ENCODE peak calls at places on chromosomes 1 and 21, in six cellular contexts. G is colonic mucosa, V is GM23248, E is ascending aorta, P is ovary, K is neural progenitor cell. A is an unnamed sample. For H3K27me3 and H3K4me1, the result is how much of the 10 kb centered on the place peaks cover.

GRCh38 chr1:28370220-28371010 is 875 bp downstream of the PHACTR4 start:
- DNase-seq in G (peak), V (peak), E (no peak), P (no peak), K (peak), A (no peak)

GRCh38 chr1:47934243-47934805 is 62.9 kb downstream of the TRABD2B start:
- DNase-seq in G (peak), V (peak), E (no peak), P (no peak), K (peak), A (peak)

GRCh38 chr1:66375125-66375524 is 158.8 kb upstream of the SGIP1 start:
- DNase-seq in G (no peak), V (peak), E (no peak), P (no peak), K (no peak), A (no peak)

GRCh38 chr1:209890606-209891330 is 47.2 kb upstream of the SYT14 start:
- DNase-seq in G (no peak), V (peak), E (no peak), P (no peak), K (no peak), A (no peak)

GRCh38 chr1:50976890-50977574 is 7.0 kb downstream of the CDKN2C start:
- DNase-seq in G (peak), V (peak), E (no peak), P (peak), K (peak), A (peak)

GRCh38 chr1:23581219-23581618 is 21.9 kb upstream of the ID3 start:
- DNase-seq in G (no peak), V (no peak), E (no peak), P (peak), K (no peak), A (peak)

GRCh38 chr1:39690943-39691382 is 270 bp downstream of the HPCAL4 start:
- DNase-seq in G (no peak), V (no peak), E (no peak), P (no peak), K (no peak), A (no peak)

GRCh38 chr1:48013270-48013669 is 16.1 kb upstream of the TRABD2B start:
- DNase-seq in G (no peak), V (no peak), E (no peak), P (no peak), K (no peak), A (no peak)

GRCh38 chr1:89938171-89939055 is 56.5 kb upstream of the ZNF326 start:
- DNase-seq in G (no peak), V (peak), E (no peak), P (no peak), K (no peak), A (no peak)

GRCh38 chr21:42162831-42163510 is 56.0 kb upstream of the ABCG1 start:
- DNase-seq in G (no peak), V (peak), E (no peak), P (no peak), K (no peak), A (no peak)

GRCh38 chr1:40301066-40301465 is 16.0 kb downstream of the COL9A2 start:
- DNase-seq in G (no peak), V (no peak), E (no peak), P (no peak), K (no peak), A (no peak)

GRCh38 chr1:173270243-173270642 is 63.1 kb upstream of the TNFSF4 start:
- DNase-seq in G (no peak), V (no peak), E (no peak), P (no peak), K (no peak), A (no peak)

GRCh38 chr1:23533288-23534130 is 2.5 kb upstream of the E2F2 start:
- DNase-seq in G (no peak), V (no peak), E (no peak), P (no peak), K (no peak), A (no peak)

GRCh38 chr21:36784942-36785341 is 86.0 kb downstream of the SIM2 start:
- DNase-seq in G (no peak), V (no peak), E (no peak), P (no peak), K (peak), A (peak)

GRCh38 chr1:204493882-204494280 is 724 bp downstream of the PIK3C2B start:
- DNase-seq in G (peak), V (peak), E (no peak), P (peak), K (peak), A (peak)

GRCh38 chr1:222734740-222735139 is 2.3 kb upstream of the FAM177B start:
- DNase-seq in G (no peak), V (no peak), E (no peak), P (no peak), K (no peak), A (no peak)

GRCh38 chr1:191888996-191889622 is 269.2 kb upstream of the RGS18 start:
- DNase-seq in G (no peak), V (no peak), E (no peak), P (peak), K (no peak), A (no peak)

GRCh38 chr1:246793331-246793890 is 69.2 kb downstream of the SCCPDH start:
- DNase-seq in G (no peak), V (no peak), E (no peak), P (no peak), K (no peak), A (no peak)
- H3K27me3 ChIP-seq in G (under half), V (under half), E (under half), P (under half), K (under half), A (under half)

GRCh38 chr1:207022996-207023679 is 9.4 kb downstream of the C1orf116 start:
- DNase-seq in G (no peak), V (no peak), E (no peak), P (no peak), K (no peak), A (no peak)
- H3K27ac ChIP-seq in G (no peak), V (no peak), E (no peak), P (no peak), K (no peak), A (no peak)

DNA sequence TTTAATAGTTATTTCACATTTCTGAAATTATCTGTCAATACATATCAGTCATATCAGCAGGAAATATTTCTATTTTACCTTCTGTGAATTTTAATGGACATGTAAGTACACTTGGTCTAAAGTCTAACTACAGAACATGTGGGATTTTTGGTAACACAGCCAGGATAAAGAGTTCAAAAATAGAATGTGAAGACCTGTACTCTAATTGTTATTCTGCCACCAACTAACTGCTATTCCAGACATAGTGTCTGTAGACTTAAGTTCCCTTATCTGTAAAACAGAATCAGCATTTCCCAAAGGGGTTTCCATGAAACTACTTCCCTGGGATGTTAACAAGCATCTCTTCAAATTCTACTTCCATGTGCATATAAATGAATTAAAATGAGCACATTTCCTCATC is 325.7 kb downstream of the NEGR1 start:
- DNase-seq in G (no peak), V (no peak), E (no peak), P (no peak), K (no peak), A (no peak)
- H3K4me1 ChIP-seq in G (under half), V (under half), E (under half), P (under half), K (under half), A (under half)

GRCh38 chr1:21610989-21611388 is 58.2 kb downstream of the RAP1GAP start:
- DNase-seq in G (no peak), V (no peak), E (no peak), P (no peak), K (no peak), A (no peak)

GRCh38 chr1:21607549-21608529 is 61.3 kb downstream of the RAP1GAP start:
- DNase-seq in G (peak), V (peak), E (no peak), P (peak), K (peak), A (peak)

GRCh38 chr1:21613072-21613867 is 55.9 kb downstream of the RAP1GAP start:
- DNase-seq in G (no peak), V (no peak), E (no peak), P (no peak), K (no peak), A (no peak)

GRCh38 chr1:21608813-21609212 is 60.3 kb downstream of the RAP1GAP start:
- DNase-seq in G (no peak), V (no peak), E (no peak), P (no peak), K (no peak), A (no peak)

GRCh38 chr1:21610027-21610426 is 59.1 kb downstream of the RAP1GAP start:
- DNase-seq in G (no peak), V (no peak), E (no peak), P (no peak), K (no peak), A (no peak)
- H3K27me3 ChIP-seq in G (under half), V (under half), E (under half), P (under half), K (under half), A (under half)

DNA sequence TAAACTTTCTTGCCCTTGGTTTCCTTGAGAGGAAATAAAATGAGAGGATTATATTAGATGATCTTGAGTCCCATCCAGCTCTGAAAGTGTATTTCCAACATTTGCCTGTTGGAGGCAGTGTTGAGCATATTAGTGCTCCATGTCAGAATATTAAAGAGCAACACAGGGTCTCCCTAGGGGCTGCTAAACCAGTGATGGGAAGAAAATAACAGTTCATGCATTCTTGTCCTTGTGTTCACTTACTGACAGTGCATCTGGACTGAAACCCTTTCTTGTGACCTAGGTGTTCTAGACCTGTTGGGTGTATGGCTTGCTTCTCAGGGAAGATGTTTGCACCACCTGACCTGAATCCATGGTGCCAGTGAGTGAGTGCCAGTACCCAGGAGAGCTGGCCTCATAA is 124.7 kb upstream of the KIAA0040 start:
- DNase-seq in G (no peak), V (no peak), E (no peak), P (no peak), K (peak), A (no peak)
- H3K27ac ChIP-seq in G (no peak), V (no peak), E (no peak), P (no peak), K (no peak), A (peak)

GRCh38 chr1:218073062-218073461 is 212.0 kb upstream of the RRP15 start:
- DNase-seq in G (no peak), V (no peak), E (no peak), P (no peak), K (no peak), A (no peak)

GRCh38 chr1:218066332-218066731 is 218.8 kb upstream of the RRP15 start:
- DNase-seq in G (no peak), V (no peak), E (no peak), P (no peak), K (no peak), A (no peak)

GRCh38 chr1:218068241-218068640 is 216.9 kb upstream of the RRP15 start:
- DNase-seq in G (no peak), V (no peak), E (no peak), P (no peak), K (no peak), A (no peak)

DNA sequence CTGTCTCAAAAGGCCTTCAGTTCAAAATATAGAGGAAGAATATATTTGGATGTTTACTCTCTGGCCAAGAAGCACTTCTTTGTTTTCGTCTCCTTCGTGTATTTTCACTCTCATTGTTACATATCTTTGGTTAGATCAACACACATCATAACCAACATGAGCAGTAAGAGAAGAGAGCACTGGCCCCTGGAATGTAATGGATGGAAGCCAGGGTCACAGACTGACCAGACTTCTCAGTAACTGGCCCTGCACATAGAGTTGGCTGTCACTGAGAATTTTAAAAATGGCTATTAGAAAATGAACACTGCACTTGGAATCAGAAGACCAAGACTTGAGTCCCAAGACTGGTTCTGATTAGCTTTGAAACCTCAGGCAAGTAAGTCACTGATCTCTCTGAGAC is 215.9 kb upstream of the RRP15 start:
- DNase-seq in G (no peak), V (no peak), E (no peak), P (no peak), K (no peak), A (no peak)
- H3K4me1 ChIP-seq in G (under half), V (under half), E (under half), P (under half), K (under half), A (under half)

GRCh38 chr1:2375923-2376260 is 15.5 kb downstream of the MORN1 start:
- DNase-seq in G (no peak), V (no peak), E (no peak), P (peak), K (no peak), A (peak)

GRCh38 chr1:2375246-2375922 is 16.0 kb downstream of the MORN1 start:
- DNase-seq in G (no peak), V (no peak), E (no peak), P (peak), K (no peak), A (peak)

GRCh38 chr1:2377751-2378440 is 13.5 kb downstream of the MORN1 start:
- DNase-seq in G (no peak), V (no peak), E (no peak), P (peak), K (no peak), A (peak)

GRCh38 chr1:2376931-2377672 is 14.3 kb downstream of the MORN1 start:
- DNase-seq in G (no peak), V (no peak), E (no peak), P (peak), K (no peak), A (peak)

GRCh38 chr1:2376261-2376741 is 15.1 kb downstream of the MORN1 start:
- DNase-seq in G (no peak), V (no peak), E (no peak), P (peak), K (no peak), A (peak)
- H3K27me3 ChIP-seq in G (under half), V (under half), E (under half), P (under half), K (under half), A (under half)

GRCh38 chr1:79976287-79976686 is 969.8 kb upstream of the ADGRL4 start:
- DNase-seq in G (no peak), V (no peak), E (no peak), P (no peak), K (no peak), A (no peak)
- H3K27ac ChIP-seq in G (no peak), V (no peak), E (no peak), P (no peak), K (no peak), A (no peak)

DNA sequence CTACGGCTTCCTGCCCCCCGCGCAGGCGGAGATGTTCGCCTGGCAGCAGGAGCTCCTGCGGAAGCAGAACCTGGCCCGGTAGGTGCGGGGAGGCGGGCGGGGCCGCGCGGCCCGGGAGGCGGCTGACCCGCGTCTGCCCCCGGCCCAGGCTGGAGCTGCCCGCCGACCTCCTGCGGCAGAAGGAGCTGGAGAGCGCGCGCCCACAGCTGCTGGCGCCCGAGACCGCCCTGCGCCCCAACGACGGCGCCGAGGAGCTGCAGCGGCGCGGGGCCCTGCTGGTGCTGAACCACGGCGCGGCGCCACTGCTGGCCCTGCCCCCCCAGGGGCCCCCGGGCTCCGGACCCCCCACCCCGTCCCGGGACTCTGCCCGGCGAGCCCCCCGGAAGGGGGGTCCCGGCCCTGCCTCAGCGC is 16.6 kb downstream of the NOC2L start:
- DNase-seq in G (no peak), V (peak), E (no peak), P (no peak), K (peak), A (no peak)
- H3K4me1 ChIP-seq in G (under half), V (under half), E (under half), P (under half), K (under half), A (under half)

GRCh38 chr1:1169429-1170214 is 4.1 kb upstream of the TTLL10 start:
- DNase-seq in G (peak), V (no peak), E (no peak), P (peak), K (no peak), A (no peak)

GRCh38 chr1:1173061-1173792 is 453 bp upstream of the TTLL10 start:
- DNase-seq in G (peak), V (no peak), E (no peak), P (peak), K (peak), A (peak)

GRCh38 chr1:1170215-1170890 is 3.3 kb upstream of the TTLL10 start:
- DNase-seq in G (peak), V (no peak), E (no peak), P (no peak), K (peak), A (peak)

GRCh38 chr1:1171551-1172340 is 1.9 kb upstream of the TTLL10 start:
- DNase-seq in G (peak), V (no peak), E (no peak), P (peak), K (peak), A (peak)

GRCh38 chr1:1170891-1171550 is 2.7 kb upstream of the TTLL10 start:
- DNase-seq in G (peak), V (no peak), E (no peak), P (peak), K (peak), A (no peak)
- H3K27me3 ChIP-seq in G (under half), V (under half), E (under half), P (under half), K (under half), A (under half)